ENCODE peak calls at places on chromosome 11, in six cellular contexts. B is H9, G is neuronal stem cell, V is IMR-90, R is mesenchymal stem cell, H is H1. C is an unnamed sample.

GRCh38 chr11:69840371-69841169 is 21.4 kb upstream of the FGF3 start:
- DNase-seq in B (peak; percentile 28), G (no peak), V (no peak), R (no peak), H (no peak), C (no peak)

GRCh38 chr11:125123947-125124633 is 12.7 kb upstream of the TMEM218 start:
- DNase-seq in B (peak; percentile 79), G (no peak), V (peak; percentile 32), R (peak; percentile 44), H (no peak), C (peak; percentile 91)

GRCh38 chr11:113577356-113578163 is 102.4 kb upstream of the DRD2 start:
- DNase-seq in B (peak; percentile 52), G (no peak), V (no peak), R (no peak), H (no peak), C (no peak)

GRCh38 chr11:66559141-66559861 is 9.1 kb downstream of the CTSF start:
- DNase-seq in B (peak; percentile 67), G (no peak), V (no peak), R (no peak), H (no peak), C (no peak)

GRCh38 chr11:102600666-102601065 is 24.5 kb downstream of the MMP20 start:
- DNase-seq in B (no peak), G (no peak), V (no peak), R (peak; percentile 47), H (no peak), C (no peak)

GRCh38 chr11:20949585-20949984 is 280.2 kb downstream of the NELL1 start:
- DNase-seq in B (no peak), G (no peak), V (no peak), R (no peak), H (no peak), C (no peak)

GRCh38 chr11:113006916-113007445 is 45.8 kb downstream of the NCAM1 start:
- DNase-seq in B (no peak), G (peak; percentile 43), V (no peak), R (no peak), H (no peak), C (no peak)

GRCh38 chr11:2750601-2751522 is 51.1 kb upstream of the KCNQ1OT1 start:
- DNase-seq in B (no peak), G (no peak), V (no peak), R (no peak), H (no peak), C (no peak)

GRCh38 chr11:6468712-6469495 is 4.8 kb downstream of the TRIM3 start:
- DNase-seq in B (peak; percentile 99), G (peak; percentile 88), V (peak; percentile 87), R (peak; percentile 96), H (peak; percentile 88), C (peak; percentile 98)

GRCh38 chr11:120877746-120878365 is 146.0 kb upstream of the TBCEL start:
- DNase-seq in B (no peak), G (no peak), V (no peak), R (no peak), H (no peak), C (no peak)

GRCh38 chr11:112025682-112026081 is 474 bp downstream of the DLAT start:
- DNase-seq in B (no peak), G (no peak), V (peak; percentile 23), R (peak; percentile 62), H (no peak), C (peak; percentile 41)

GRCh38 chr11:96037267-96037990 is 113.5 kb upstream of the MTMR2 start:
- DNase-seq in B (no peak), G (no peak), V (no peak), R (peak; percentile 90), H (no peak), C (peak; percentile 80)

GRCh38 chr11:9577551-9577950 is 4.1 kb downstream of the WEE1 start:
- DNase-seq in B (no peak), G (no peak), V (peak; percentile 58), R (peak; percentile 78), H (no peak), C (no peak)

GRCh38 chr11:130234315-130234714 is 74.7 kb downstream of the ST14 start:
- DNase-seq in B (no peak), G (no peak), V (no peak), R (no peak), H (no peak), C (no peak)

GRCh38 chr11:47179655-47179991 is 2.9 kb upstream of the ARFGAP2 start:
- DNase-seq in B (peak; percentile 76), G (peak; percentile 32), V (peak; percentile 35), R (peak; percentile 66), H (no peak), C (peak; percentile 88)

GRCh38 chr11:116786360-116786759 is 1.5 kb downstream of the ZPR1 start:
- DNase-seq in B (no peak), G (no peak), V (no peak), R (no peak), H (no peak), C (no peak)
- H2BK15ac ChIP-seq in B (no peak overlapping the region), G (no peak overlapping the region), V (no peak overlapping the region), R (no peak overlapping the region), H (no peak overlapping the region), C (no peak overlapping the region)

DNA sequence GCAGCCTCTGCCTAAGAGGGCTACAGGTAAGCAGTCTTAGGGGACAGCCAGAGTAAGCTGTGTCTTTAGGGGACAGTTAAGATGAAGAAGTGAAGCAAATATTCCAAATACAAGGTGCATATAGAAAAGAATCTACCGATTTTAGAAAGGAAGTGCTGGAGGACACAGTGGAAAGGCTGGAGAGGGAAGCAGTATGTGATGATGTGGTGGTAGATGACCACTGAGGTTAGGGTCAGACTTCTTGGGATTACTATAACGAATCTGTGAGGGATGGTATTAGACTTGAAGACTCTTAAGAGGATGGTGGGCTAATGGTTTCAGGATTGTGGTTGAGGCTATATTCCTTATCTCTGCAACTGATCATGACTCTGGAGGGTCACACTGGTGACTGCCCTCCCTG is 40.0 kb upstream of the PHOX2A start:
- DNase-seq in B (no peak), G (no peak), V (no peak), R (no peak), H (no peak), C (no peak)
- H4K8ac ChIP-seq in B (no peak overlapping the region), G (no peak overlapping the region), V (no peak overlapping the region), R (no peak overlapping the region), H (no peak overlapping the region), C (no peak overlapping the region)

GRCh38 chr11:24400059-24400665 is 96.7 kb upstream of the LUZP2 start:
- DNase-seq in B (no peak), G (no peak), V (no peak), R (no peak), H (no peak), C (no peak)
- H2BK15ac ChIP-seq in B (no peak overlapping the region), G (no peak overlapping the region), V (no peak overlapping the region), R (no peak overlapping the region), H (no peak overlapping the region), C (no peak overlapping the region)

GRCh38 chr11:79081441-79082124 is 359.2 kb downstream of the TENM4 start:
- DNase-seq in B (no peak), G (no peak), V (peak; percentile 76), R (peak; percentile 34), H (no peak), C (no peak)

GRCh38 chr11:79082280-79082679 is 358.6 kb downstream of the TENM4 start:
- DNase-seq in B (no peak), G (no peak), V (no peak), R (no peak), H (no peak), C (no peak)

GRCh38 chr11:79084382-79084781 is 356.4 kb downstream of the TENM4 start:
- DNase-seq in B (no peak), G (no peak), V (no peak), R (no peak), H (no peak), C (no peak)

GRCh38 chr11:79083346-79083745 is 357.5 kb downstream of the TENM4 start:
- DNase-seq in B (no peak), G (no peak), V (peak; percentile 26), R (no peak), H (no peak), C (no peak)

DNA sequence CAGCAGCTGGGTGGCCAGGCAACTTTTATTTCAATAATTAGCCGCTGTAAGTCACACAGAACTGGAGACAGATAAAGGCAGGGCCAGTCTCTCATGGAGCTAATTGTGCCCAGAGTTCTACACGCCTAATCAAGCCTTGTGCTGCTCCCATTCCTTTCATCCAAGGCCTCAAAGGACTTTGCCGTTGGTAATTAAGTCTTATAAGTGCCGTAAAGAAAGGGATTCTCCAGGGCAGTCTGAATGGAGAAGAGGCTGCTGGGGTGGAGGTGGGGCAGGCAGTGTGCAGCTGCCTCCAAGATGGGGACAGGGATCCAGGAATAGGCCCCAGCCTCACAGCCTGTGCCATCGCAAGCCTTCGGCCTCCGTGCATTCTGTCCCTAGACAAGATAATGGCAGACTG is 357.9 kb downstream of the TENM4 start:
- DNase-seq in B (no peak), G (peak; percentile 69), V (no peak), R (no peak), H (no peak), C (no peak)
- H4K8ac ChIP-seq in B (no peak overlapping the region), G (no peak overlapping the region), V (no peak overlapping the region), R (no peak overlapping the region), H (no peak overlapping the region), C (no peak overlapping the region)

DNA sequence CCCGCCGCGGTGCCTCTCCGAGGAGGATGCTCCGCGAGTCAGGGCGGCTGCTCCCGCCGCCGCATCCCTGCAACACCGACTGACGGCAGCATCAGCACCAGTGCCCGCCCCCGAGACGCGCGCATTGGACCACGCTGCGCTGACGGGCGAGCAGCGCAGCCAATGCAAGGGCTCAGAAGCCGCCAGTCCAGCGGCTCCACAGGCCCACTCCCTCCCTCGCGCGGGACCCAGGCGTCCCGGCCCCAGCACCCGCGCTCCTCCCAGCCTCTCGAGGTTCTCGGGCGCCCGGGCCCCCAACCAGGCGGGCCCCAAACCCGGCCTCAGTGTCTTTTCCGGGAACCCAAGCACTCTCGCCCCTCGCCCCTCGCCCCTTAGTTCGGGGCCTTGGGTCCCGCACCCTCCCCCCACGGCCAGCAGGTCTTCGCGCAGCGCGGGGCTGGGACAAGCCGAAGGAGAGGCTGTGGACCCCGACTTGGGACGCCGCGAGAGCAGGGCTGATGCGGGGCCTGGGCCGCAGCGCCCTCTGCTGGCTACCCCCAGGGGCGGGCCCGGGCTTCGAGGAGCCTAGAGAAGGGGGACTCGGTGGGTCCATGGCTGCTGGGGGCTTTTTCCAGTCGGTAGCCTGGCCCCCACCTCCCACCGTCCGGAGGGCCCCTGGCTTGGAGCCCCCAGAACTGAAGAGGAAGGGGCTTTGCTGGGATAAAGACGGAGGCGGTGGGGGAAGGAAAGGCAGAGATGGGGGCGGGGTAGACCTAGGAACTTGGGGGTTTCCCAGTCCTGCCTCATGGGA is at the start of gene NRXN2:
- DNase-seq in B (peak; percentile 89), G (peak; percentile 87), V (peak; percentile 70), R (peak; percentile 80), H (no peak), C (peak; percentile 88)
- H2BK15ac ChIP-seq in B (no peak within 1 kb of the TSS), G (peak within 1 kb of the TSS; percentile 23), V (no peak within 1 kb of the TSS), R (peak within 1 kb of the TSS; percentile 57), H (peak within 1 kb of the TSS; percentile 21), C (no peak within 1 kb of the TSS)

DNA sequence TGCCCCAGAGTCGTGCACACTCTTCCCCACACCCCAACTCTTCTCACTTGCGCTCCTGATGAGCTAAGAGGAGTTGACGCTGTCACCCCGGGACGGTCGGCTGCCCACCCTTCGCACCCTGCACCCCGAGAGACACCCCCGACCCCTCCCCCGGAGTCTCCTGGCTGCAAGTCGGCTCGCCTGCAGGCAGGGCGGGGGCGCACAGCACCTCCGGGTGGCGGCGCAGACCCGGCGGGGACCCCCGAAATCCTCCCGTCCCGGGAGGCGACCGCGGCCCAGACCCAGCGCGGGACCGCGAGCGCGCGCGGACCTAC is 366 bp downstream of the RAB3IL1 start:
- DNase-seq in B (no peak), G (no peak), V (no peak), R (no peak), H (no peak), C (no peak)
- H4K8ac ChIP-seq in B (no peak overlapping the region), G (no peak overlapping the region), V (no peak overlapping the region), R (no peak overlapping the region), H (no peak overlapping the region), C (no peak overlapping the region)